ENCODE peak calls at places on chromosomes 5 and 9, in eight cellular contexts. J is tibial nerve, F is A549, Y is prostate gland, S is esophagus squamous epithelium, N is GM12891, L is body of pancreas, I is GM12892. U is an unnamed sample.

GRCh38 chr5:58021476-58021875 is 438.4 kb downstream of the PLK2 start:
- DNase-seq in Y (no peak), S (no peak), I (no peak), N (no peak), L (no peak), J (no peak), F (no peak), U (no peak)

GRCh38 chr5:81785311-81785710 is 34.4 kb upstream of the SSBP2 start:
- DNase-seq in Y (no peak), J (no peak), I (no peak), N (no peak), F (no peak), S (no peak), L (no peak), U (no peak)

GRCh38 chr5:109485030-109485429 is 75.3 kb upstream of the PJA2 start:
- DNase-seq in F (no peak), L (peak; percentile 65), J (peak; percentile 61), I (no peak), S (no peak), Y (peak; percentile 64), N (no peak), U (peak; percentile 17)

GRCh38 chr5:10631597-10631996 is 67.7 kb downstream of the ANKRD33B start:
- DNase-seq in S (no peak), J (no peak), N (no peak), Y (no peak), F (no peak), I (no peak), L (no peak), U (no peak)

GRCh38 chr5:167816354-167816753 is 475.1 kb upstream of the WWC1 start:
- DNase-seq in Y (no peak), L (no peak), N (no peak), J (no peak), S (no peak), F (no peak), I (no peak), U (no peak)

GRCh38 chr5:32222723-32223470 is 48.8 kb upstream of the GOLPH3 start:
- DNase-seq in F (no peak), J (no peak), S (no peak), N (no peak), L (no peak), I (no peak), Y (no peak), U (no peak)

GRCh38 chr5:75601996-75602395 is 9.3 kb upstream of the ANKDD1B start:
- DNase-seq in Y (no peak), J (no peak), F (no peak), L (no peak), I (no peak), S (no peak), N (no peak), U (no peak)

GRCh38 chr9:5375790-5376477 is 36.3 kb upstream of the RLN1 start:
- DNase-seq in S (no peak), I (no peak), N (no peak), L (no peak), Y (no peak), J (no peak), F (no peak), U (no peak)

GRCh38 chr5:126065061-126065460 is 358.1 kb upstream of the GRAMD2B start:
- DNase-seq in N (no peak), F (no peak), Y (no peak), L (no peak), J (no peak), I (no peak), S (no peak), U (no peak)

GRCh38 chr5:124706729-124707361 is 39.6 kb downstream of the ZNF608 start:
- DNase-seq in Y (no peak), I (no peak), L (peak; percentile 68), N (no peak), J (peak; percentile 13), S (no peak), F (no peak), U (no peak)

GRCh38 chr5:8730194-8730593 is 815.7 kb downstream of the SEMA5A start:
- DNase-seq in Y (no peak), F (no peak), J (no peak), I (no peak), S (no peak), N (no peak), L (no peak), U (no peak)

GRCh38 chr5:57988808-57989207 is 471.1 kb downstream of the PLK2 start:
- DNase-seq in S (no peak), I (no peak), Y (no peak), N (no peak), L (no peak), J (no peak), F (no peak), U (no peak)

GRCh38 chr5:33049298-33049697 is 338.2 kb downstream of the NPR3 start:
- DNase-seq in J (no peak), I (no peak), L (no peak), F (peak; percentile 40), Y (no peak), N (no peak), S (no peak), U (no peak)

GRCh38 chr9:127943011-127943662 is 5.5 kb upstream of the DPM2 start:
- DNase-seq in Y (no peak), L (no peak), J (no peak), N (no peak), I (no peak), S (no peak), F (no peak), U (no peak)
- TF ChIP-seq POLR2A in Y (no peak), L (no peak), J (no peak), N (no peak), I (no peak), S (no peak), F (no peak), U (no peak)

DNA sequence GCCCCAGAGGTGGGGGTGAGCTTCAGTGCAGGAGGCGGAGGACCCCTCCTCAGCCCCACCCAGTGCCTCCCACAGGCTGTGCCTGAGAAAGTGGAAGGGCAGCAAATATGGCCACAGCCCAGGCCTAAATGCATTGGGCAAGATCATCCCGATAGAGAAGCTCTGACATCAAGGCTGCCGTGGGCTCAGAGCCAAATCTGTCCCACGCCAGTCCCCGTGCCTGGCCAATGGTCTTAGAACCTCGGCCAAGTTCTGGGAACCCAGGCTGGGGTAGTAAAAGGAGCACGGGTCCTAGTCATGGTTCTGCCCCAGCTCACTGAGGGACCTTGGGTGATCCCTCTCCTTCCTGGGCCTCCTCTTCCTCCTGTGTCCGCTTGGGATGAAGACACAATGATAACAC is 27.7 kb upstream of the TNIP1 start:
- DNase-seq in S (no peak), J (no peak), F (no peak), L (peak; percentile 63), N (no peak), Y (no peak), I (no peak), U (no peak)
- TF ChIP-seq POLR2A in S (no peak), J (no peak), F (no peak), L (no peak), N (no peak), Y (no peak), I (no peak), U (no peak)

GRCh38 chr5:34927785-34928184 is 1.6 kb upstream of the DNAJC21 start:
- DNase-seq in I (no peak), L (no peak), Y (no peak), J (no peak), N (no peak), S (no peak), F (no peak), U (no peak)

GRCh38 chr5:34929720-34930526 is 564 bp downstream of the DNAJC21 start:
- DNase-seq in N (peak; percentile 73), F (peak; percentile 73), S (peak; percentile 41), L (peak; percentile 89), Y (peak; percentile 83), I (peak; percentile 75), J (peak; percentile 75), U (peak; percentile 87)

GRCh38 chr5:34928267-34928666 is 1.1 kb upstream of the DNAJC21 start:
- DNase-seq in L (no peak), J (no peak), S (no peak), Y (no peak), I (no peak), N (no peak), F (no peak), U (no peak)

GRCh38 chr5:34930527-34930844 is 1.1 kb downstream of the DNAJC21 start:
- DNase-seq in F (no peak), S (no peak), Y (peak; percentile 23), J (no peak), L (no peak), I (no peak), N (no peak), U (peak; percentile 55)

GRCh38 chr5:34929150-34929719 is at the start of gene DNAJC21:
- DNase-seq in I (peak; percentile 91), Y (peak; percentile 96), J (peak; percentile 92), S (peak; percentile 87), N (peak; percentile 93), L (peak; percentile 98), F (peak; percentile 87), U (peak; percentile 98)
- TF ChIP-seq POLR2A in I (no peak), Y (no peak), J (peak; percentile 34), S (no peak), N (no peak), L (no peak), F (no peak), U (no peak)

GRCh38 chr5:140345919-140346347 is 470 bp downstream of the HBEGF start:
- DNase-seq in J (no peak), Y (peak; percentile 52), F (peak; percentile 67), I (peak; percentile 53), L (peak; percentile 54), N (peak; percentile 37), S (no peak), U (no peak)

GRCh38 chr5:140344683-140345423 is 1.6 kb downstream of the HBEGF start:
- DNase-seq in L (no peak), S (no peak), N (no peak), Y (no peak), I (no peak), F (peak; percentile 61), J (no peak), U (no peak)

GRCh38 chr5:140348104-140348503 is 1.7 kb upstream of the HBEGF start:
- DNase-seq in Y (peak; percentile 42), J (no peak), N (no peak), L (no peak), I (no peak), S (no peak), F (no peak), U (no peak)

GRCh38 chr5:140347382-140347781 is 979 bp upstream of the HBEGF start:
- DNase-seq in N (no peak), L (no peak), F (no peak), S (no peak), Y (no peak), I (no peak), J (no peak), U (no peak)

DNA sequence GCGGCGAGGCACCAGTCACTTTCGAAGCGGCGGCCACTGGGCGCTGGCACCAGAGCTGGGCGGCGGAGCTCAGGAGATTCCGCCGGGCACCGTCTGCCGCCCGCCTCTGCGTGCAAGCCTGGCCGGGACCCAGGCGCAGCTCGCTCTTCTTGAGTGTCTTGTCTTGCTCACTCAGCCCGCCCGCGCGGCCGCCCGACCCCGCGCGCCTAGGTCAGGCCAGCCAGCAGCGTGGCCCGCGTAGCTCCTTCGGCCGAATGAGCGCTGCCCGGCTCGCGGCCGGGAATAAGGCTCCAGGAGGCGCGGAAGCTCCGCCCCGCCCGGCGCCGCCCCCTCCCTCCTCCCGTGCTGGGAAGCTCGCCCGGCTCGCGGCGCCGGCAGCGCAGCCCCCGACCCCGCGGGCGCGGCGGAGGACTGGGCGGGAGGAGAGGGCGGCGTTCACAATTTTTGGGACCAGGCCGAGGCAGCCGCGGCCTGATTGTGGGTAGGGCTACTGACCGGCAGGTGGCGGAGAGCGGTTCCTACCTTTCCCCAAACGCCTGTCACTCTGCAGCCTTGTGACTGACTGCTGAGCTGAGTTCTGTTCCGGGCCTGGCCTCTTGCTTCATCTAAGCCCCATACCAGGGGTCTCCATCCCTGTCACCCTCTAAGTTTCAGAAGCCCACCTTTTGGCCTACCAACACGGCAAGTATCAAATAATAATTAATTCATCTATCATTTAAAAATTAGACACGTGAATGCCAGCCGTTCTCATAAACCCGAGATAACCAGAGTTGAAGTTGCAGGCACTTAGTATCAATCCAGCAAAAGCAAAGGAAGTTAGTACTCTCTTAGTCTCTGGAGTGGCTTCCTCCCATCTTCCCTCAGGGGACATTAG is at the start of gene HBEGF:
- DNase-seq in L (peak; percentile 88), N (peak; percentile 72), I (peak; percentile 72), J (peak; percentile 65), S (no peak), F (peak; percentile 85), Y (peak; percentile 85), U (peak; percentile 76)
- TF ChIP-seq POLR2A in L (peak; percentile 91), N (no peak), I (peak; percentile 46), J (peak; percentile 80), S (no peak), F (peak; percentile 95), Y (peak; percentile 96), U (no peak)

U was measured in erythroblast.